ENCODE peak calls at places on chromosomes 2 and 18, in ten cellular contexts. N, B, C, L, K, A, Y, J, M and H are unnamed samples.

GRCh38 chr2:42141687-42142475 is 27.3 kb upstream of the EML4 start:
- DNase-seq in Y (peak), M (peak), K (peak), N (peak), A (no peak), J (peak), L (peak), C (peak), B (peak), H (no peak)

GRCh38 chr2:233990261-233990798 is 60.2 kb upstream of the SPP2 start:
- DNase-seq in B (no peak), L (no peak), K (no peak), N (no peak), J (no peak), C (no peak), Y (no peak), A (no peak), M (peak), H (no peak)

GRCh38 chr2:133097666-133098065 is 427.7 kb upstream of the LYPD1 start:
- DNase-seq in N (no peak), K (no peak), L (no peak), B (no peak), J (no peak), Y (no peak), M (no peak), C (no peak), A (no peak), H (no peak)

GRCh38 chr18:9147440-9148238 is 11.1 kb downstream of the ANKRD12 start:
- DNase-seq in K (peak), N (no peak), L (peak), B (peak), Y (peak), C (peak), A (no peak), M (no peak), J (peak), H (no peak)

GRCh38 chr2:197369946-197370325 is 59.4 kb upstream of the ANKRD44 start:
- DNase-seq in J (no peak), Y (no peak), A (no peak), N (no peak), M (no peak), L (no peak), B (no peak), C (no peak), K (no peak), H (no peak)

GRCh38 chr2:112831956-112832567 is 4.5 kb downstream of the IL1B start:
- DNase-seq in J (no peak), B (no peak), L (no peak), M (no peak), Y (no peak), K (no peak), A (no peak), C (no peak), N (no peak), H (no peak)

GRCh38 chr2:5183031-5183430 is 509.2 kb upstream of the SOX11 start:
- DNase-seq in J (no peak), Y (no peak), C (no peak), A (no peak), N (no peak), M (no peak), K (no peak), L (no peak), B (no peak), H (no peak)

GRCh38 chr2:241009601-241010530 is 11.4 kb downstream of the SNED1 start:
- DNase-seq in L (peak), A (no peak), C (no peak), J (no peak), N (no peak), Y (peak), B (peak), K (no peak), M (peak), H (no peak)

GRCh38 chr2:39871291-39871761 is 92.3 kb upstream of the THUMPD2 start:
- DNase-seq in M (no peak), K (no peak), L (peak), B (no peak), N (no peak), J (no peak), A (no peak), C (peak), Y (peak), H (peak)

GRCh38 chr2:178241852-178242551 is 47.7 kb downstream of the OSBPL6 start:
- DNase-seq in C (peak), Y (peak), N (peak), B (peak), J (no peak), L (no peak), A (no peak), M (no peak), K (peak), H (peak)

GRCh38 chr2:10980886-10981425 is 69.2 kb downstream of the KCNF1 start:
- DNase-seq in K (no peak), A (no peak), Y (no peak), N (no peak), J (no peak), B (no peak), M (no peak), L (no peak), C (no peak), H (no peak)

GRCh38 chr2:227395556-227395955 is 7.8 kb upstream of the SCYGR1 start:
- DNase-seq in A (no peak), M (no peak), B (no peak), K (no peak), J (no peak), C (no peak), N (no peak), Y (no peak), L (no peak), H (no peak)

GRCh38 chr2:24855703-24856102 is 62.5 kb downstream of the CENPO start:
- DNase-seq in J (no peak), L (peak), M (no peak), Y (peak), K (no peak), B (no peak), N (no peak), C (no peak), A (no peak), H (peak)

GRCh38 chr2:73993799-73994543 is 9.3 kb downstream of the TET3 start:
- DNase-seq in K (no peak), Y (no peak), A (no peak), L (no peak), M (no peak), J (no peak), N (no peak), B (no peak), C (no peak), H (no peak)